ENCODE peak calls at places on chromosome 12, in five cellular contexts. One of them, this sample, is unnamed.

GRCh38 chr12:84376320-84376719 is 536.3 kb downstream of the SLC6A15 start:
- DNase-seq in GM03348: no peak
- DNase-seq in GM18507: no peak
- DNase-seq in stimulated activated CD8-positive, alpha-beta memory T cell treated with anti-CD3 and anti-CD28 coated beads, Interleukin-7, amount 100 ng/mL, for 4 hours: no peak
- DNase-seq in nephron progenitor cell: no peak
- DNase-seq in this sample: no peak

GRCh38 chr12:64826234-64826633 is 1.8 kb downstream of the TBC1D30 start:
- DNase-seq in GM03348: peak
- DNase-seq in GM18507: no peak
- DNase-seq in stimulated activated CD8-positive, alpha-beta memory T cell treated with anti-CD3 and anti-CD28 coated beads, Interleukin-7, amount 100 ng/mL, for 4 hours: peak
- DNase-seq in nephron progenitor cell: peak
- DNase-seq in this sample: no peak

GRCh38 chr12:68406134-68406576 is 74.0 kb upstream of the MDM1 start:
- DNase-seq in GM03348: peak
- DNase-seq in GM18507: no peak
- DNase-seq in stimulated activated CD8-positive, alpha-beta memory T cell treated with anti-CD3 and anti-CD28 coated beads, Interleukin-7, amount 100 ng/mL, for 4 hours: no peak
- DNase-seq in nephron progenitor cell: no peak
- DNase-seq in this sample: no peak

GRCh38 chr12:121279507-121279915 is 17.0 kb downstream of the CAMKK2 start:
- DNase-seq in GM03348: peak
- DNase-seq in GM18507: no peak
- DNase-seq in stimulated activated CD8-positive, alpha-beta memory T cell treated with anti-CD3 and anti-CD28 coated beads, Interleukin-7, amount 100 ng/mL, for 4 hours: no peak
- DNase-seq in nephron progenitor cell: no peak
- DNase-seq in this sample: no peak

GRCh38 chr12:9349888-9350885 is 142.0 kb upstream of the PZP start:
- DNase-seq in GM03348: no peak
- DNase-seq in GM18507: no peak
- DNase-seq in stimulated activated CD8-positive, alpha-beta memory T cell treated with anti-CD3 and anti-CD28 coated beads, Interleukin-7, amount 100 ng/mL, for 4 hours: no peak
- DNase-seq in nephron progenitor cell: no peak
- DNase-seq in this sample: no peak

GRCh38 chr12:89833337-89834252 is 125.0 kb upstream of the ATP2B1 start:
- DNase-seq in GM03348: peak
- DNase-seq in GM18507: no peak
- DNase-seq in stimulated activated CD8-positive, alpha-beta memory T cell treated with anti-CD3 and anti-CD28 coated beads, Interleukin-7, amount 100 ng/mL, for 4 hours: no peak
- DNase-seq in nephron progenitor cell: no peak
- DNase-seq in this sample: no peak

GRCh38 chr12:105522166-105522825 is 191.8 kb downstream of the C12orf75 start:
- DNase-seq in GM03348: peak
- DNase-seq in GM18507: no peak
- DNase-seq in stimulated activated CD8-positive, alpha-beta memory T cell treated with anti-CD3 and anti-CD28 coated beads, Interleukin-7, amount 100 ng/mL, for 4 hours: no peak
- DNase-seq in nephron progenitor cell: no peak
- DNase-seq in this sample: no peak

GRCh38 chr12:83805873-83806272 is 1106.7 kb downstream of the SLC6A15 start:
- DNase-seq in GM03348: no peak
- DNase-seq in GM18507: no peak
- DNase-seq in stimulated activated CD8-positive, alpha-beta memory T cell treated with anti-CD3 and anti-CD28 coated beads, Interleukin-7, amount 100 ng/mL, for 4 hours: no peak
- DNase-seq in nephron progenitor cell: no peak
- DNase-seq in this sample: no peak

GRCh38 chr12:87768884-87769283 is 260.3 kb downstream of the C12orf50 start:
- DNase-seq in GM03348: no peak
- DNase-seq in GM18507: no peak
- DNase-seq in stimulated activated CD8-positive, alpha-beta memory T cell treated with anti-CD3 and anti-CD28 coated beads, Interleukin-7, amount 100 ng/mL, for 4 hours: no peak
- DNase-seq in nephron progenitor cell: no peak
- DNase-seq in this sample: no peak

GRCh38 chr12:117680311-117680710 is 288.5 kb downstream of the KSR2 start:
- DNase-seq in GM03348: peak
- DNase-seq in GM18507: no peak
- DNase-seq in stimulated activated CD8-positive, alpha-beta memory T cell treated with anti-CD3 and anti-CD28 coated beads, Interleukin-7, amount 100 ng/mL, for 4 hours: no peak
- DNase-seq in nephron progenitor cell: no peak
- DNase-seq in this sample: no peak

GRCh38 chr12:19574606-19575005 is 135.3 kb downstream of the AEBP2 start:
- DNase-seq in GM03348: no peak
- DNase-seq in GM18507: no peak
- DNase-seq in stimulated activated CD8-positive, alpha-beta memory T cell treated with anti-CD3 and anti-CD28 coated beads, Interleukin-7, amount 100 ng/mL, for 4 hours: no peak
- DNase-seq in nephron progenitor cell: no peak
- DNase-seq in this sample: no peak

GRCh38 chr12:66877886-66878285 is 199.0 kb upstream of the GRIP1 start:
- DNase-seq in GM03348: no peak
- DNase-seq in GM18507: no peak
- DNase-seq in stimulated activated CD8-positive, alpha-beta memory T cell treated with anti-CD3 and anti-CD28 coated beads, Interleukin-7, amount 100 ng/mL, for 4 hours: no peak
- DNase-seq in nephron progenitor cell: no peak
- DNase-seq in this sample: no peak

GRCh38 chr12:40565029-40565633 is 127.1 kb upstream of the CNTN1 start:
- DNase-seq in GM03348: no peak
- DNase-seq in GM18507: no peak
- DNase-seq in stimulated activated CD8-positive, alpha-beta memory T cell treated with anti-CD3 and anti-CD28 coated beads, Interleukin-7, amount 100 ng/mL, for 4 hours: no peak
- DNase-seq in nephron progenitor cell: no peak
- DNase-seq in this sample: no peak

GRCh38 chr12:98736352-98737326 is 91.5 kb downstream of the APAF1 start:
- DNase-seq in GM03348: no peak
- DNase-seq in GM18507: no peak
- DNase-seq in stimulated activated CD8-positive, alpha-beta memory T cell treated with anti-CD3 and anti-CD28 coated beads, Interleukin-7, amount 100 ng/mL, for 4 hours: no peak
- DNase-seq in nephron progenitor cell: no peak
- DNase-seq in this sample: no peak

GRCh38 chr12:92186038-92186470 is 40.4 kb upstream of the BTG1 start:
- DNase-seq in GM03348: no peak
- DNase-seq in GM18507: no peak
- DNase-seq in stimulated activated CD8-positive, alpha-beta memory T cell treated with anti-CD3 and anti-CD28 coated beads, Interleukin-7, amount 100 ng/mL, for 4 hours: no peak
- DNase-seq in nephron progenitor cell: no peak
- DNase-seq in this sample: no peak

GRCh38 chr12:67721216-67721615 is 72.7 kb downstream of the DYRK2 start:
- DNase-seq in GM03348: no peak
- DNase-seq in GM18507: no peak
- DNase-seq in stimulated activated CD8-positive, alpha-beta memory T cell treated with anti-CD3 and anti-CD28 coated beads, Interleukin-7, amount 100 ng/mL, for 4 hours: no peak
- DNase-seq in nephron progenitor cell: no peak
- DNase-seq in this sample: no peak